ENCODE peak calls at places on chromosomes 2 and 18, in eight cellular contexts. I, G, L, M, S, V, U and R are unnamed samples.

GRCh38 chr2:105181282-105181681 is 60.3 kb upstream of the GPR45 start:
- DNase-seq in G (no peak), L (no peak), M (peak; percentile 7), U (no peak), V (no peak), S (no peak), I (no peak), R (no peak)

GRCh38 chr18:73564073-73564472 is 583.6 kb downstream of the FBXO15 start:
- DNase-seq in L (no peak), U (no peak), V (no peak), M (no peak), G (no peak), S (no peak), I (no peak), R (no peak)

GRCh38 chr2:226619707-226620106 is 179.9 kb downstream of the IRS1 start:
- DNase-seq in G (no peak), L (no peak), M (no peak), I (no peak), U (no peak), V (no peak), S (no peak), R (no peak)

GRCh38 chr2:199261221-199261620 is 196.5 kb downstream of the SATB2 start:
- DNase-seq in I (peak; percentile 63), L (no peak), M (no peak), V (no peak), G (no peak), U (no peak), S (no peak), R (no peak)

GRCh38 chr18:316391-316790 is 48.5 kb upstream of the THOC1 start:
- DNase-seq in L (no peak), S (no peak), V (no peak), U (no peak), I (no peak), G (no peak), M (no peak), R (no peak)

GRCh38 chr2:60148717-60149116 is 404.7 kb downstream of the BCL11A start:
- DNase-seq in S (no peak), I (no peak), M (no peak), G (no peak), V (no peak), L (no peak), U (no peak), R (no peak)

GRCh38 chr2:240949791-240950705 is 43.9 kb downstream of the CROCC2 start:
- DNase-seq in U (no peak), L (peak; percentile 0), G (no peak), V (peak; percentile 54), M (no peak), I (no peak), S (no peak), R (peak; percentile 11)

GRCh38 chr2:105822186-105822585 is 77.5 kb downstream of the NCK2 start:
- DNase-seq in M (no peak), V (no peak), L (no peak), S (no peak), G (no peak), U (no peak), I (no peak), R (no peak)

GRCh38 chr2:140808816-140809215 is 1322.0 kb downstream of the LRP1B start:
- DNase-seq in L (no peak), I (no peak), U (no peak), G (no peak), S (no peak), M (no peak), V (no peak), R (no peak)

GRCh38 chr2:128273469-128274081 is 45.1 kb downstream of the HS6ST1 start:
- DNase-seq in S (no peak), I (no peak), G (peak; percentile 44), U (peak; percentile 11), L (no peak), M (no peak), V (peak; percentile 64), R (no peak)

GRCh38 chr2:77566131-77566530 is 44.0 kb upstream of the LRRTM4 start:
- DNase-seq in U (no peak), L (no peak), M (no peak), V (no peak), S (no peak), G (no peak), I (no peak), R (no peak)

GRCh38 chr2:23069935-23070334 is 315.0 kb upstream of the KLHL29 start:
- DNase-seq in I (no peak), G (no peak), U (no peak), M (no peak), S (no peak), L (no peak), V (no peak), R (no peak)

GRCh38 chr2:81196383-81196851 is 891.9 kb upstream of the LRRTM1 start:
- DNase-seq in V (no peak), G (peak; percentile 49), M (no peak), U (no peak), L (no peak), S (no peak), I (no peak), R (no peak)

GRCh38 chr2:240350696-240351087 is 84.8 kb upstream of the GPC1 start:
- DNase-seq in V (peak; percentile 48), I (no peak), U (no peak), M (no peak), G (peak; percentile 54), S (no peak), L (no peak), R (no peak)

GRCh38 chr2:20108655-20109396 is 57.4 kb upstream of the LAPTM4A start:
- DNase-seq in L (no peak), M (no peak), V (no peak), U (no peak), S (no peak), I (no peak), G (no peak), R (no peak)

GRCh38 chr2:9967053-9967775 is 15.7 kb downstream of the GRHL1 start:
- DNase-seq in S (no peak), V (no peak), I (no peak), M (no peak), L (no peak), U (no peak), G (no peak), R (no peak)

GRCh38 chr2:51998890-51999289 is 967.0 kb upstream of the NRXN1 start:
- DNase-seq in U (no peak), G (no peak), S (no peak), M (no peak), L (no peak), V (peak; percentile 54), I (no peak), R (no peak)

GRCh38 chr2:106195456-106195855 is 1.4 kb upstream of the UXS1 start:
- DNase-seq in L (no peak), V (no peak), S (no peak), U (no peak), G (no peak), I (no peak), M (no peak), R (no peak)

GRCh38 chr18:9838144-9838877 is 47.5 kb upstream of the TXNDC2 start:
- DNase-seq in I (no peak), S (no peak), V (no peak), M (no peak), L (no peak), U (no peak), G (no peak), R (no peak)

GRCh38 chr18:21933931-21934765 is 193.6 kb downstream of the MIB1 start:
- DNase-seq in V (no peak), M (no peak), U (no peak), S (no peak), I (no peak), G (no peak), L (no peak), R (no peak)

GRCh38 chr2:37394986-37395555 is 50.6 kb downstream of the QPCT start:
- DNase-seq in S (no peak), V (no peak), L (no peak), I (no peak), M (no peak), G (no peak), U (no peak), R (no peak)

GRCh38 chr18:34758378-34758948 is 48.4 kb downstream of the DTNA start:
- DNase-seq in U (no peak), G (no peak), M (no peak), V (no peak), I (no peak), S (no peak), L (no peak), R (no peak)

GRCh38 chr2:165535443-165535842 is 65.9 kb downstream of the CSRNP3 start:
- DNase-seq in L (no peak), M (no peak), I (no peak), V (no peak), U (no peak), G (no peak), S (no peak), R (no peak)

GRCh38 chr2:241315879-241316700 is at the start of gene SEPTIN2:
- DNase-seq in I (peak; percentile 34), M (peak; percentile 57), V (peak; percentile 89), G (peak; percentile 89), U (no peak), S (no peak), L (peak; percentile 69), R (peak; percentile 86)

GRCh38 chr2:38178556-38179419 is 102.8 kb upstream of the CYP1B1 start:
- DNase-seq in G (no peak), L (no peak), I (no peak), M (no peak), S (peak; percentile 52), V (peak; percentile 70), U (no peak), R (peak; percentile 78)

GRCh38 chr2:25293958-25294513 is 47.7 kb downstream of the DNMT3A start:
- DNase-seq in V (no peak), S (no peak), M (no peak), I (no peak), G (no peak), U (no peak), L (no peak), R (no peak)

GRCh38 chr18:54607213-54607934 is 16.3 kb downstream of the DYNAP start:
- DNase-seq in U (no peak), S (no peak), L (no peak), V (no peak), I (no peak), G (no peak), M (no peak), R (no peak)

GRCh38 chr18:35641916-35642315 is 60.4 kb downstream of the GALNT1 start:
- DNase-seq in U (no peak), S (no peak), V (no peak), M (no peak), G (no peak), I (no peak), L (no peak), R (no peak)

GRCh38 chr18:39591647-39592046 is 2026.0 kb upstream of the CELF4 start:
- DNase-seq in I (no peak), S (no peak), U (no peak), L (no peak), V (no peak), M (no peak), G (no peak), R (no peak)

GRCh38 chr2:45169339-45170190 is 160.3 kb upstream of the SIX2 start:
- DNase-seq in I (no peak), V (no peak), M (no peak), S (no peak), G (no peak), U (no peak), L (no peak), R (peak; percentile 19)

GRCh38 chr2:129757915-129758421 is 221.5 kb upstream of the RAB6C start:
- DNase-seq in M (no peak), L (no peak), V (no peak), I (no peak), U (no peak), S (peak; percentile 47), G (no peak), R (no peak)

GRCh38 chr2:215983581-215984351 is 29.6 kb downstream of the MREG start:
- DNase-seq in U (no peak), S (no peak), L (no peak), M (no peak), I (no peak), G (no peak), V (no peak), R (no peak)

GRCh38 chr2:102117488-102117887 is 25.1 kb upstream of the IL1R1 start:
- DNase-seq in U (no peak), V (no peak), S (no peak), M (no peak), I (no peak), G (no peak), L (no peak), R (no peak)

GRCh38 chr18:7512326-7512725 is 54.8 kb upstream of the PTPRM start:
- DNase-seq in I (no peak), L (no peak), U (no peak), S (no peak), G (no peak), M (no peak), V (no peak), R (no peak)